ENCODE peak calls at places on chromosome 11, in eight cellular contexts. X is stimulated activated CD4-positive, alpha-beta T cell treated with anti-CD3 and anti-CD28 coated beads, Interleukin-2, amount 100 ng/mL, for 48 hours; F is NCI-H2081 treated with DMSO at 0.1 percent for 48 hours; Q is A549; M is left cardiac atrium; K is fibroblast of lung; P is astrocyte of the spinal cord; J is HT1080. Z is an unnamed sample.

GRCh38 chr11:92071660-92072059 is 153.0 kb upstream of the FAT3 start:
- DNase-seq in X (no peak), F (no peak), Q (no peak), M (no peak), K (no peak), P (no peak), J (no peak), Z (no peak)

GRCh38 chr11:30019481-30019880 is 2.7 kb upstream of the KCNA4 start:
- DNase-seq in X (no peak), F (no peak), Q (no peak), M (no peak), K (no peak), P (no peak), J (no peak), Z (no peak)

GRCh38 chr11:75583710-75584658 is 21.9 kb downstream of the SERPINH1 start:
- DNase-seq in X (no peak), F (no peak), Q (no peak), M (peak; percentile 81), K (peak; percentile 87), P (peak; percentile 74), J (no peak), Z (peak; percentile 61)

GRCh38 chr11:72829178-72829577 is 15.0 kb downstream of the ATG16L2 start:
- DNase-seq in X (no peak), F (no peak), Q (no peak), M (no peak), K (no peak), P (no peak), J (no peak), Z (no peak)

GRCh38 chr11:12725047-12725862 is 51.0 kb downstream of the TEAD1 start:
- DNase-seq in X (no peak), F (no peak), Q (no peak), M (no peak), K (peak; percentile 16), P (peak; percentile 45), J (no peak), Z (no peak)

GRCh38 chr11:2376751-2377451 is at the start of gene CD81:
- DNase-seq in X (peak; percentile 70), F (no peak), Q (peak; percentile 41), M (peak; percentile 62), K (no peak), P (no peak), J (no peak), Z (peak; percentile 63)

GRCh38 chr11:66881927-66882452 is 25.1 kb downstream of the LRFN4 start:
- DNase-seq in X (no peak), F (no peak), Q (no peak), M (no peak), K (peak; percentile 11), P (no peak), J (no peak), Z (no peak)

GRCh38 chr11:83157755-83158473 is 983 bp downstream of the PCF11 start:
- DNase-seq in X (peak; percentile 43), F (no peak), Q (peak; percentile 61), M (peak; percentile 64), K (peak; percentile 49), P (peak; percentile 60), J (peak; percentile 73), Z (peak; percentile 69)

GRCh38 chr11:16799890-16800289 is 61.4 kb downstream of the C11orf58 start:
- DNase-seq in X (no peak), F (no peak), Q (no peak), M (no peak), K (no peak), P (no peak), J (no peak), Z (no peak)